ENCODE peak calls at places on chromosome 11, in nine cellular contexts. K is sigmoid colon, Z is transverse colon, V is ovary, D is A549, E is K562, T is tibial nerve, S is stomach, R is H1. G is an unnamed sample.

GRCh38 chr11:35236667-35237003 is 97.7 kb downstream of the CD44 start:
- DNase-seq in S (no peak), K (no peak), R (no peak), Z (no peak), T (no peak), V (no peak), E (no peak), D (no peak), G (no peak)

GRCh38 chr11:108593214-108593909 is at the start of gene EXPH5:
- DNase-seq in R (peak; percentile 94), S (peak; percentile 97), E (peak; percentile 98), K (peak; percentile 88), D (peak; percentile 76), Z (peak; percentile 97), V (peak; percentile 68), T (peak; percentile 33), G (peak; percentile 94)

GRCh38 chr11:30452114-30452513 is 129.2 kb downstream of the ARL14EP start:
- DNase-seq in E (no peak), K (no peak), D (no peak), T (no peak), S (no peak), V (no peak), R (no peak), Z (no peak), G (no peak)

GRCh38 chr11:17439316-17439782 is 37.3 kb downstream of the ABCC8 start:
- DNase-seq in K (no peak), T (no peak), D (peak; percentile 68), Z (no peak), E (no peak), S (peak; percentile 74), V (no peak), R (no peak), G (no peak)

GRCh38 chr11:103681855-103682254 is 354.6 kb upstream of the DDI1 start:
- DNase-seq in D (no peak), V (no peak), Z (no peak), S (no peak), R (no peak), K (no peak), T (no peak), E (no peak), G (no peak)

GRCh38 chr11:92687724-92688123 is 281.7 kb upstream of the MTNR1B start:
- DNase-seq in V (no peak), S (no peak), D (no peak), R (no peak), E (no peak), K (no peak), T (no peak), Z (no peak), G (no peak)

GRCh38 chr11:29432719-29433325 is 584.0 kb downstream of the KCNA4 start:
- DNase-seq in T (no peak), Z (no peak), E (peak; percentile 5), S (no peak), R (no peak), K (no peak), V (no peak), D (peak; percentile 11), G (no peak)

GRCh38 chr11:131710511-131710910 is 340.1 kb downstream of the NTM start:
- DNase-seq in K (no peak), S (no peak), E (no peak), T (no peak), D (no peak), R (no peak), Z (no peak), V (no peak), G (no peak)

GRCh38 chr11:31512117-31512516 is 2.5 kb downstream of the ELP4 start:
- DNase-seq in T (no peak), S (no peak), E (no peak), K (no peak), D (no peak), R (no peak), V (no peak), Z (no peak), G (no peak)

GRCh38 chr11:34348919-34349318 is 8.9 kb downstream of the ABTB2 start:
- DNase-seq in Z (no peak), V (no peak), S (no peak), D (no peak), E (no peak), R (no peak), T (no peak), K (no peak), G (no peak)

GRCh38 chr11:75400110-75400865 is 970 bp downstream of the RPS3 start:
- DNase-seq in Z (no peak), T (no peak), E (no peak), D (no peak), V (no peak), K (no peak), R (no peak), S (no peak), G (no peak)

GRCh38 chr11:102346748-102347525 is at the start of gene BIRC2:
- DNase-seq in V (peak; percentile 98), K (peak; percentile 96), Z (peak; percentile 97), R (peak; percentile 68), D (peak; percentile 89), E (peak; percentile 85), S (peak; percentile 97), T (peak; percentile 94), G (peak; percentile 96)

GRCh38 chr11:22792497-22792896 is 37.1 kb downstream of the SVIP start:
- DNase-seq in T (no peak), S (no peak), V (no peak), E (peak; percentile 56), Z (no peak), R (no peak), D (peak; percentile 69), K (no peak), G (no peak)

GRCh38 chr11:65215441-65216076 is 33.8 kb downstream of the CAPN1 start:
- DNase-seq in S (peak; percentile 16), K (no peak), R (no peak), Z (no peak), E (peak; percentile 19), D (no peak), V (no peak), T (no peak), G (peak; percentile 78)

GRCh38 chr11:68275721-68276488 is 4.1 kb upstream of the C11orf24 start:
- DNase-seq in V (no peak), E (no peak), R (no peak), D (peak; percentile 56), T (no peak), S (no peak), K (no peak), Z (no peak), G (no peak)

GRCh38 chr11:10314199-10315072 is 9.6 kb downstream of the ADM start:
- DNase-seq in V (no peak), D (peak; percentile 87), T (no peak), R (no peak), Z (no peak), S (no peak), K (no peak), E (peak; percentile 10), G (no peak)

GRCh38 chr11:129815596-129816461 is at the start of gene TMEM45B:
- DNase-seq in R (no peak), T (no peak), K (no peak), V (no peak), S (peak; percentile 75), E (no peak), D (no peak), Z (peak; percentile 82), G (no peak)

GRCh38 chr11:44638032-44638431 is 72.6 kb downstream of the CD82 start:
- DNase-seq in Z (peak; percentile 56), T (no peak), V (no peak), D (no peak), K (peak; percentile 14), S (peak; percentile 24), R (no peak), E (no peak), G (no peak)

GRCh38 chr11:122097419-122098001 is 18.5 kb downstream of the BLID start:
- DNase-seq in K (no peak), D (no peak), S (no peak), R (no peak), Z (no peak), E (no peak), T (no peak), V (no peak), G (no peak)

GRCh38 chr11:23923357-23923756 is 573.5 kb upstream of the LUZP2 start:
- DNase-seq in Z (no peak), D (no peak), K (no peak), T (no peak), S (no peak), V (no peak), R (no peak), E (no peak), G (no peak)

GRCh38 chr11:58739725-58740430 is 8.1 kb upstream of the GLYAT start:
- DNase-seq in R (no peak), E (peak; percentile 49), T (no peak), V (no peak), D (no peak), K (no peak), S (no peak), Z (no peak), G (no peak)

DNA sequence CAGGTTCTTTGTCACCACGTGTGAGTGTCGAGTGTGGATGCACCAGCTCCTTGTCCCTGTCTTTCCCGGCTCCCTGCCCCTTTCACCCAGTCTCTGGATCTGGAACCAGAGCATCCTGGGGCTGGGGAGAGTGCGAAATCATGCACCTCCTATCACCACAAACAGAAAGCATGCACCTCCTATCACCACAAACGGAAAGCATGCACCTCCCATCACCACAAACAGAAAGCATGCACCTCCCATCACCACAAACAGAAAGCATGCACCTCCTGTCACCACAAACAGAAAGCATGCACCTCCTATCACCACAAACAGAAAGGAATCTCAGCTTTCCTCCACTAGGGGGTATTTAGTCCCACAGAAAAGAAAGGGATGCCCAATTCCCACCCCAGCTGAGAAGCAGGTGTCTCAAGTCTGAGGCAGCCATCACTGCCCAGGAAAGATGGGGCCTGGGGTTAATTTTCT is 5.9 kb upstream of the GLB1L3 start:
- DNase-seq in Z (no peak), S (no peak), K (no peak), D (no peak), T (no peak), R (no peak), V (no peak), E (peak; percentile 43), G (no peak)
- H3K4me1 ChIP-seq in Z (no peaks in the 10 kb centered on the region), S (peaks cover 10% of the 10 kb centered on the region), K (peaks cover 5% of the 10 kb centered on the region), D (peaks cover under 1% of the 10 kb centered on the region), T (no peaks in the 10 kb centered on the region), R (peaks cover 17% of the 10 kb centered on the region), V (no peaks in the 10 kb centered on the region), E (peaks cover 4% of the 10 kb centered on the region), G (peaks cover 23% of the 10 kb centered on the region)

GRCh38 chr11:56977324-56977723 is 11.4 kb upstream of the OR5AK2 start:
- DNase-seq in R (no peak), K (no peak), T (no peak), E (no peak), Z (no peak), D (no peak), V (no peak), S (no peak), G (no peak)
- TF ChIP-seq EP300 in R (no peak), K (no peak), T (no peak), E (no peak), Z (no peak), D (no peak), V (no peak), S (no peak), G (no peak)

GRCh38 chr11:77236901-77237300 is 64.6 kb downstream of the GDPD4 start:
- DNase-seq in T (no peak), R (no peak), K (no peak), D (no peak), E (no peak), Z (no peak), S (no peak), V (no peak), G (no peak)
- H3K27ac ChIP-seq in T (no peak overlapping the region), R (no peak overlapping the region), K (no peak overlapping the region), D (no peak overlapping the region), E (no peak overlapping the region), Z (no peak overlapping the region), S (no peak overlapping the region), V (no peak overlapping the region), G (no peak overlapping the region)

GRCh38 chr11:110158317-110159200 is 65.4 kb downstream of the ZC3H12C start:
- DNase-seq in S (no peak), E (no peak), T (no peak), V (no peak), D (no peak), K (no peak), R (no peak), Z (no peak), G (no peak)
- H3K4me1 ChIP-seq in S (no peaks in the 10 kb centered on the region), E (peaks cover 7% of the 10 kb centered on the region), T (no peaks in the 10 kb centered on the region), V (no peaks in the 10 kb centered on the region), D (peaks cover 10% of the 10 kb centered on the region), K (no peaks in the 10 kb centered on the region), R (no peaks in the 10 kb centered on the region), Z (no peaks in the 10 kb centered on the region), G (no peaks in the 10 kb centered on the region)

G was measured in suprapubic skin.